ENCODE peak calls at places on chromosomes 6 and 20, in nine cellular contexts. J is right cardiac atrium; Y is HCEC 1CT; N is fibroblast of pulmonary artery; M is GM03348; P is SK-N-MC; T is activated CD4-positive, alpha-beta memory T cell treated with anti-CD3 and anti-CD28 coated beads for 36 hours; L is T-helper 1 cell; E is GM12891. F is an unnamed sample.

GRCh38 chr20:47418061-47418616 is 61.6 kb upstream of the ZMYND8 start:
- DNase-seq in T (no peak), P (no peak), J (no peak), L (no peak), M (no peak), N (no peak), Y (no peak), E (no peak), F (no peak)

GRCh38 chr6:106967936-106968555 is 6.5 kb downstream of the CD24 start:
- DNase-seq in N (no peak), M (no peak), J (no peak), E (no peak), T (no peak), P (no peak), Y (no peak), L (no peak), F (no peak)

GRCh38 chr20:42093542-42094440 is 475.6 kb upstream of the CHD6 start:
- DNase-seq in M (no peak), J (no peak), P (no peak), L (no peak), T (no peak), Y (no peak), E (no peak), N (no peak), F (no peak)

GRCh38 chr6:11650711-11651110 is 113.2 kb downstream of the TMEM170B start:
- DNase-seq in P (no peak), T (no peak), Y (peak), J (no peak), E (no peak), L (no peak), N (peak), M (no peak), F (no peak)

GRCh38 chr6:158185729-158186456 is 17.7 kb downstream of the GTF2H5 start:
- DNase-seq in Y (peak), M (peak), J (no peak), P (peak), L (no peak), E (no peak), T (no peak), N (peak), F (no peak)

GRCh38 chr6:11273406-11274065 is 41.1 kb upstream of the NEDD9 start:
- DNase-seq in J (no peak), L (no peak), P (no peak), N (no peak), M (no peak), T (no peak), Y (no peak), E (no peak), F (no peak)

GRCh38 chr20:2585811-2586210 is 49.4 kb downstream of the TMC2 start:
- DNase-seq in E (no peak), M (peak), J (no peak), Y (peak), T (no peak), L (no peak), P (no peak), N (peak), F (peak)

GRCh38 chr20:59603176-59603575 is 1.2 kb upstream of the PHACTR3 start:
- DNase-seq in L (no peak), E (no peak), N (no peak), M (no peak), J (no peak), T (no peak), Y (no peak), P (no peak), F (no peak)

GRCh38 chr6:110874880-110875547 is 429 bp downstream of the AMD1 start:
- DNase-seq in T (no peak), Y (no peak), J (peak), M (peak), L (peak), N (no peak), E (no peak), P (no peak), F (peak)

GRCh38 chr6:659716-660581 is 3.0 kb upstream of the HUS1B start:
- DNase-seq in J (no peak), L (no peak), Y (no peak), N (no peak), P (no peak), T (no peak), M (no peak), E (no peak), F (no peak)

GRCh38 chr6:119108076-119108475 is 29.6 kb upstream of the FAM184A start:
- DNase-seq in M (no peak), N (no peak), Y (no peak), P (no peak), L (no peak), E (no peak), T (no peak), J (no peak), F (no peak)

GRCh38 chr20:61031101-61031830 is 220.8 kb upstream of the CDH4 start:
- DNase-seq in T (no peak), L (no peak), M (no peak), P (no peak), N (no peak), E (no peak), J (no peak), Y (no peak), F (no peak)

GRCh38 chr6:135575629-135576028 is 78.1 kb upstream of the AHI1 start:
- DNase-seq in M (no peak), T (no peak), N (no peak), P (no peak), E (no peak), Y (no peak), J (no peak), L (no peak), F (no peak)

GRCh38 chr20:7627734-7628663 is 312.3 kb downstream of the HAO1 start:
- DNase-seq in M (peak), T (no peak), P (no peak), J (no peak), L (no peak), N (peak), E (no peak), Y (peak), F (peak)

GRCh38 chr6:151205971-151206600 is 33.7 kb upstream of the AKAP12 start:
- DNase-seq in N (peak), M (no peak), J (no peak), P (no peak), E (no peak), T (no peak), L (no peak), Y (no peak), F (no peak)

GRCh38 chr6:107064579-107065065 is 36.6 kb downstream of the MTRES1 start:
- DNase-seq in E (no peak), L (no peak), T (peak), N (peak), J (no peak), M (peak), Y (peak), P (no peak), F (peak)

GRCh38 chr6:23394699-23395098 is 731.3 kb upstream of the NRSN1 start:
- DNase-seq in T (no peak), N (peak), P (no peak), M (no peak), J (no peak), Y (peak), E (no peak), L (no peak), F (no peak)

GRCh38 chr6:113558966-113559365 is 298.2 kb upstream of the MARCKS start:
- DNase-seq in P (no peak), J (no peak), N (peak), T (no peak), E (no peak), M (peak), L (no peak), Y (peak), F (no peak)

GRCh38 chr20:56422131-56422823 is 10.2 kb downstream of the CASS4 start:
- DNase-seq in L (no peak), T (no peak), N (peak), Y (peak), P (no peak), J (no peak), M (peak), E (no peak), F (peak)

GRCh38 chr6:45929421-45930361 is 86.0 kb downstream of the CLIC5 start:
- DNase-seq in Y (no peak), P (no peak), J (no peak), E (no peak), N (no peak), M (no peak), L (no peak), T (no peak), F (no peak)

GRCh38 chr6:111030008-111031006 is 48.5 kb downstream of the RPF2 start:
- DNase-seq in J (peak), E (no peak), Y (no peak), T (no peak), N (peak), P (no peak), L (no peak), M (peak), F (no peak)